ENCODE peak calls at places on chromosomes 16 and 17, in four cellular contexts. M is AG10803; B is activated CD4-positive, alpha-beta T cell treated with anti-CD3 and anti-CD28 coated beads, Interleukin-2, amount 50 U/mL, for 48 hours; G is MG63. J is an unnamed sample.
A peak's percentile ranks its signal among the peaks of the same experiment; 100 is the strongest.

GRCh38 chr17:52383493-52384100 is 225.1 kb upstream of the CA10 start:
- DNase-seq in M (no peak), B (peak; percentile 6), G (peak; percentile 60), J (peak; percentile 0)

GRCh38 chr16:3009568-3010390 is 2.9 kb upstream of the CLDN9 start:
- DNase-seq in M (no peak), B (no peak), G (no peak), J (no peak)

GRCh38 chr17:48954300-48954755 is 9.7 kb upstream of the SNF8 start:
- DNase-seq in M (peak; percentile 64), B (no peak), G (peak; percentile 50), J (peak; percentile 77)

GRCh38 chr17:5883775-5884665 is 186.2 kb upstream of the WSCD1 start:
- DNase-seq in M (no peak), B (no peak), G (no peak), J (no peak)

GRCh38 chr16:28823719-28824547 is 1.1 kb downstream of the ATXN2L start:
- DNase-seq in M (peak; percentile 98), B (peak; percentile 97), G (peak; percentile 100), J (peak; percentile 99)

GRCh38 chr17:1577186-1577585 is 14.6 kb upstream of the PITPNA start:
- DNase-seq in M (peak; percentile 97), B (no peak), G (peak; percentile 94), J (peak; percentile 96)

GRCh38 chr17:79303641-79304205 is 229.1 kb downstream of the ENGASE start:
- DNase-seq in M (no peak), B (no peak), G (no peak), J (no peak)

GRCh38 chr16:31327675-31328225 is 27.2 kb upstream of the ITGAX start:
- DNase-seq in M (no peak), B (no peak), G (no peak), J (no peak)

GRCh38 chr17:57833597-57833939 is 16.3 kb downstream of the MRPS23 start:
- DNase-seq in M (no peak), B (no peak), G (no peak), J (no peak)

GRCh38 chr17:69069289-69069688 is 8.6 kb upstream of the ABCA9 start:
- DNase-seq in M (peak; percentile 32), B (no peak), G (no peak), J (no peak)

GRCh38 chr17:72297326-72298115 is 176.7 kb downstream of the SOX9 start:
- DNase-seq in M (peak; percentile 21), B (no peak), G (peak; percentile 78), J (no peak)

GRCh38 chr16:59192551-59193199 is 458.6 kb upstream of the GOT2 start:
- DNase-seq in M (peak; percentile 6), B (peak; percentile 2), G (peak; percentile 32), J (no peak)

GRCh38 chr16:2159052-2159838 is 3.7 kb downstream of the TRAF7 start:
- DNase-seq in M (peak; percentile 65), B (no peak), G (no peak), J (peak; percentile 90)

GRCh38 chr16:82391690-82392089 is 221.7 kb upstream of the MPHOSPH6 start:
- DNase-seq in M (no peak), B (no peak), G (no peak), J (no peak)

GRCh38 chr17:670286-670685 is 44.4 kb downstream of the VPS53 start:
- DNase-seq in M (no peak), B (no peak), G (no peak), J (no peak)

GRCh38 chr17:61205406-61205805 is 194.2 kb upstream of the TBX2 start:
- DNase-seq in M (no peak), B (no peak), G (no peak), J (no peak)

GRCh38 chr16:56781565-56781964 is 51.6 kb downstream of the NUP93 start:
- DNase-seq in M (no peak), B (no peak), G (no peak), J (no peak)

GRCh38 chr16:1183235-1183907 is 30.5 kb downstream of the CACNA1H start:
- DNase-seq in M (peak; percentile 9), B (no peak), G (no peak), J (peak; percentile 67)

GRCh38 chr17:47967607-47968252 is 3.2 kb upstream of the CDK5RAP3 start:
- DNase-seq in M (peak; percentile 78), B (no peak), G (peak; percentile 84), J (peak; percentile 70)

GRCh38 chr17:75564195-75564594 is 23.4 kb upstream of the MYO15B start:
- DNase-seq in M (no peak), B (no peak), G (no peak), J (no peak)

J was measured in fibroblast of villous mesenchyme.